ENCODE peak calls at places on chromosomes 6 and 20, in six cellular contexts. Y is fibroblast of pulmonary artery, Q is GM23338, G is right cardiac atrium, P is brain microvascular endothelial cell, S is adrenal gland. X is an unnamed sample.

GRCh38 chr6:117531346-117531745 is 48.9 kb downstream of the DCBLD1 start:
- DNase-seq in Y (no peak), Q (no peak), G (no peak), P (no peak), S (no peak), X (peak; percentile 56)

GRCh38 chr6:149170564-149171452 is 146.7 kb upstream of the TAB2 start:
- DNase-seq in Y (no peak), Q (no peak), G (peak; percentile 54), P (no peak), S (peak; percentile 28), X (no peak)

GRCh38 chr6:109478848-109479624 is 4.0 kb downstream of the ZBTB24 start:
- DNase-seq in Y (no peak), Q (no peak), G (no peak), P (no peak), S (no peak), X (no peak)

GRCh38 chr6:138115877-138116660 is 8.8 kb upstream of the PERP start:
- DNase-seq in Y (peak; percentile 85), Q (peak; percentile 85), G (peak; percentile 67), P (peak; percentile 60), S (peak; percentile 50), X (peak; percentile 71)

GRCh38 chr6:8014947-8015346 is 49.2 kb downstream of the BLOC1S5 start:
- DNase-seq in Y (no peak), Q (no peak), G (no peak), P (no peak), S (no peak), X (no peak)

GRCh38 chr6:25342784-25343183 is 63.6 kb downstream of the CARMIL1 start:
- DNase-seq in Y (peak; percentile 77), Q (no peak), G (no peak), P (peak; percentile 9), S (no peak), X (no peak)

GRCh38 chr6:108561742-108562502 is 1.2 kb downstream of the FOXO3 start:
- DNase-seq in Y (no peak), Q (peak; percentile 46), G (peak; percentile 71), P (no peak), S (peak; percentile 22), X (peak; percentile 32)

GRCh38 chr6:165937564-165938358 is 229.9 kb downstream of the TBXT start:
- DNase-seq in Y (no peak), Q (no peak), G (no peak), P (no peak), S (no peak), X (no peak)

GRCh38 chr6:142374965-142375733 is 73.3 kb downstream of the ADGRG6 start:
- DNase-seq in Y (peak; percentile 85), Q (no peak), G (no peak), P (peak; percentile 83), S (no peak), X (peak; percentile 74)

GRCh38 chr20:37348643-37349516 is 2.9 kb downstream of the SRC start:
- DNase-seq in Y (no peak), Q (no peak), G (no peak), P (no peak), S (no peak), X (no peak)

GRCh38 chr20:50182336-50182735 is 8.3 kb upstream of the CEBPB start:
- DNase-seq in Y (no peak), Q (no peak), G (no peak), P (no peak), S (no peak), X (no peak)

GRCh38 chr6:25478973-25479372 is 173.0 kb upstream of the SCGN start:
- DNase-seq in Y (no peak), Q (no peak), G (no peak), P (no peak), S (no peak), X (no peak)

GRCh38 chr6:16754864-16755263 is 6.4 kb downstream of the ATXN1 start:
- DNase-seq in Y (no peak), Q (no peak), G (no peak), P (no peak), S (no peak), X (no peak)

GRCh38 chr6:82013561-82014275 is 233.8 kb downstream of the IBTK start:
- DNase-seq in Y (peak; percentile 70), Q (no peak), G (no peak), P (peak; percentile 80), S (peak; percentile 52), X (peak; percentile 81)

GRCh38 chr6:111727798-111728197 is 122.1 kb upstream of the TRAF3IP2 start:
- DNase-seq in Y (peak; percentile 46), Q (peak; percentile 76), G (no peak), P (no peak), S (no peak), X (peak; percentile 81)

GRCh38 chr6:112044196-112044595 is 9.7 kb upstream of the CCN6 start:
- DNase-seq in Y (no peak), Q (no peak), G (no peak), P (no peak), S (no peak), X (no peak)

GRCh38 chr20:51095755-51096509 is 73.0 kb upstream of the KCNG1 start:
- DNase-seq in Y (peak; percentile 7), Q (peak; percentile 62), G (no peak), P (no peak), S (no peak), X (no peak)

GRCh38 chr6:138499303-138499991 is at the start of gene NHSL1:
- DNase-seq in Y (no peak), Q (peak; percentile 60), G (no peak), P (no peak), S (no peak), X (peak; percentile 82)

GRCh38 chr6:109034439-109035041 is 60.1 kb downstream of the SESN1 start:
- DNase-seq in Y (no peak), Q (no peak), G (no peak), P (no peak), S (no peak), X (no peak)

GRCh38 chr6:51793393-51793792 is 294.0 kb downstream of the PKHD1 start:
- DNase-seq in Y (no peak), Q (no peak), G (no peak), P (no peak), S (no peak), X (no peak)

GRCh38 chr20:57686931-57687652 is 22.7 kb downstream of the PMEPA1 start:
- DNase-seq in Y (no peak), Q (no peak), G (no peak), P (no peak), S (no peak), X (no peak)
- H3K4me3 ChIP-seq in Y (no peak overlapping the region), Q (no peak overlapping the region), G (no peak overlapping the region), P (no peak overlapping the region), S (no peak overlapping the region), X (no peak overlapping the region)

GRCh38 chr20:32807706-32808105 is 12.0 kb upstream of the MAPRE1 start:
- DNase-seq in Y (no peak), Q (peak; percentile 91), G (no peak), P (no peak), S (no peak), X (no peak)
- H3K4me3 ChIP-seq in Y (no peak overlapping the region), Q (no peak overlapping the region), G (no peak overlapping the region), P (no peak overlapping the region), S (no peak overlapping the region), X (no peak overlapping the region)

GRCh38 chr6:41639556-41640371 is 1.5 kb downstream of the MDFI start:
- DNase-seq in Y (no peak), Q (peak; percentile 48), G (peak; percentile 74), P (no peak), S (no peak), X (peak; percentile 82)
- H3K4me3 ChIP-seq in Y (peak overlapping the region; percentile 61), Q (peak overlapping the region; percentile 87), G (no peak overlapping the region), P (peak overlapping the region; percentile 68), S (no peak overlapping the region), X (peak overlapping the region; percentile 44)

GRCh38 chr6:152298055-152298647 is 339.0 kb downstream of the SYNE1 start:
- DNase-seq in Y (no peak), Q (no peak), G (no peak), P (no peak), S (no peak), X (no peak)
- H3K4me3 ChIP-seq in Y (no peak overlapping the region), Q (no peak overlapping the region), G (no peak overlapping the region), P (no peak overlapping the region), S (no peak overlapping the region), X (no peak overlapping the region)

X was measured in astrocyte of the spinal cord.